ENCODE peak calls at places on chromosomes 16 and 17, in six cellular contexts. Z is body of pancreas, Y is uterus, F is suprapubic skin, H is gastrocnemius medialis, C is heart left ventricle. J is an unnamed sample.

GRCh38 chr16:86872833-86873232 is 294.5 kb downstream of the FOXL1 start:
- DNase-seq in F (no peak), Z (no peak), Y (no peak), C (no peak), H (no peak), J (no peak)

GRCh38 chr16:82470506-82471196 is 156.1 kb upstream of the CDH13 start:
- DNase-seq in H (no peak), F (no peak), Z (no peak), Y (no peak), C (no peak), J (no peak)

GRCh38 chr16:4253394-4254150 is 11.7 kb upstream of the SRL start:
- DNase-seq in Y (peak; percentile 100), Z (peak; percentile 100), C (peak; percentile 99), F (peak; percentile 99), H (peak; percentile 100), J (peak; percentile 100)

GRCh38 chr16:5044011-5044540 is 10.3 kb upstream of the NAGPA start:
- DNase-seq in C (no peak), Y (no peak), F (no peak), H (no peak), Z (no peak), J (no peak)

GRCh38 chr16:31874354-31875111 is 926 bp downstream of the ZNF267 start:
- DNase-seq in Y (no peak), C (no peak), F (no peak), H (no peak), Z (peak; percentile 72), J (no peak)

GRCh38 chr17:47305302-47305923 is 18.3 kb upstream of the EFCAB13 start:
- DNase-seq in F (no peak), C (no peak), H (no peak), Z (peak; percentile 16), Y (no peak), J (peak; percentile 66)

GRCh38 chr17:42312035-42312284 is 23.7 kb downstream of the STAT5A start:
- DNase-seq in C (no peak), Z (no peak), F (no peak), H (no peak), Y (no peak), J (no peak)

GRCh38 chr16:88509749-88510069 is 56.6 kb downstream of the ZFPM1 start:
- DNase-seq in Y (no peak), C (no peak), Z (no peak), F (no peak), H (no peak), J (no peak)

GRCh38 chr17:63694974-63695773 is 4.8 kb downstream of the LIMD2 start:
- DNase-seq in Z (no peak), F (no peak), H (no peak), Y (no peak), C (no peak), J (no peak)

GRCh38 chr16:89052824-89053724 is 40.6 kb upstream of the ACSF3 start:
- DNase-seq in Z (peak; percentile 34), Y (no peak), H (no peak), F (no peak), C (no peak), J (peak; percentile 87)

GRCh38 chr17:40883031-40883430 is 2.0 kb downstream of the KRT20 start:
- DNase-seq in F (no peak), Y (no peak), H (no peak), Z (no peak), C (no peak), J (no peak)

GRCh38 chr16:57617604-57618111 is 10.8 kb upstream of the ADGRG1 start:
- DNase-seq in Y (no peak), F (peak; percentile 65), C (peak; percentile 14), H (no peak), Z (peak; percentile 1), J (no peak)

GRCh38 chr17:1588781-1589585 is 26.4 kb upstream of the PITPNA start:
- DNase-seq in C (no peak), F (no peak), Z (peak; percentile 34), H (no peak), Y (no peak), J (no peak)

GRCh38 chr17:7018331-7018964 is 4.4 kb upstream of the BCL6B start:
- DNase-seq in F (no peak), Y (peak; percentile 75), C (peak; percentile 74), Z (no peak), H (peak; percentile 72), J (peak; percentile 69)

GRCh38 chr16:89892635-89893034 is 19.2 kb downstream of the TCF25 start:
- DNase-seq in F (no peak), C (no peak), H (no peak), Z (no peak), Y (no peak), J (no peak)

GRCh38 chr16:21952793-21953540 is at the start of gene UQCRC2:
- DNase-seq in Y (peak; percentile 84), F (peak; percentile 95), H (peak; percentile 86), C (peak; percentile 89), Z (peak; percentile 93), J (peak; percentile 88)

GRCh38 chr16:56625140-56625942 is at the start of gene MT1E:
- DNase-seq in H (peak; percentile 83), F (peak; percentile 89), Y (peak; percentile 75), C (peak; percentile 82), Z (peak; percentile 90), J (peak; percentile 83)

GRCh38 chr16:53822936-53823529 is 119.1 kb downstream of the FTO start:
- DNase-seq in H (no peak), C (no peak), Y (no peak), F (no peak), Z (no peak), J (no peak)

GRCh38 chr16:75289189-75289588 is 37.8 kb upstream of the BCAR1 start:
- DNase-seq in F (no peak), Z (no peak), C (no peak), H (no peak), Y (no peak), J (no peak)

GRCh38 chr16:69397821-69398521 is 12.2 kb upstream of the TERF2 start:
- DNase-seq in C (peak; percentile 52), Y (peak; percentile 55), H (peak; percentile 45), Z (peak; percentile 75), F (no peak), J (no peak)
- H3K4me3 ChIP-seq in C (peak overlapping the region; percentile 19), Y (no peak overlapping the region), H (no peak overlapping the region), Z (no peak overlapping the region), F (no peak overlapping the region), J (no peak overlapping the region)

GRCh38 chr17:44209786-44210341 is 9.6 kb downstream of the UBTF start:
- DNase-seq in H (no peak), F (no peak), Y (no peak), Z (no peak), C (no peak), J (no peak)

GRCh38 chr17:44211281-44212265 is 7.9 kb downstream of the UBTF start:
- DNase-seq in C (no peak), F (no peak), Z (no peak), H (no peak), Y (no peak), J (no peak)

GRCh38 chr17:44212507-44213402 is 6.7 kb downstream of the UBTF start:
- DNase-seq in F (no peak), H (no peak), Y (no peak), Z (no peak), C (no peak), J (no peak)

GRCh38 chr17:44213403-44214229 is 5.9 kb downstream of the UBTF start:
- DNase-seq in H (peak; percentile 66), F (no peak), Z (no peak), Y (no peak), C (no peak), J (no peak)

GRCh38 chr17:44210342-44211192 is 8.9 kb downstream of the UBTF start:
- DNase-seq in H (peak; percentile 87), C (peak; percentile 89), Z (peak; percentile 90), F (peak; percentile 91), Y (peak; percentile 84), J (peak; percentile 56)
- TF ChIP-seq POLR2A in H (no peak), C (no peak), Z (no peak), F (no peak), Y (peak; percentile 43), J (no peak)

GRCh38 chr17:72121164-72122001 is 563 bp downstream of the SOX9 start:
- DNase-seq in F (peak; percentile 84), Z (peak; percentile 59), C (peak; percentile 51), H (peak; percentile 40), Y (no peak), J (no peak)

GRCh38 chr17:72122336-72122667 is 1.5 kb downstream of the SOX9 start:
- DNase-seq in Z (no peak), F (no peak), Y (no peak), H (no peak), C (no peak), J (no peak)

GRCh38 chr17:72120878-72121163 is at the start of gene SOX9:
- DNase-seq in H (peak; percentile 93), Z (peak; percentile 97), Y (no peak), F (peak; percentile 91), C (peak; percentile 90), J (peak; percentile 97)

GRCh38 chr17:72122668-72123495 is 2.1 kb downstream of the SOX9 start:
- DNase-seq in F (peak; percentile 81), H (no peak), C (no peak), Z (peak; percentile 23), Y (no peak), J (no peak)

GRCh38 chr17:72122002-72122310 is 1.1 kb downstream of the SOX9 start:
- DNase-seq in Y (no peak), Z (peak; percentile 19), C (no peak), F (peak; percentile 78), H (no peak), J (no peak)
- H3K4me1 ChIP-seq in Y (peaks cover 32% of the 10 kb centered on the region), Z (peaks cover 49% of the 10 kb centered on the region), C (peaks cover 15% of the 10 kb centered on the region), F (peaks cover 58% of the 10 kb centered on the region), H (peaks cover 30% of the 10 kb centered on the region), J (peaks cover 4% of the 10 kb centered on the region)

DNA sequence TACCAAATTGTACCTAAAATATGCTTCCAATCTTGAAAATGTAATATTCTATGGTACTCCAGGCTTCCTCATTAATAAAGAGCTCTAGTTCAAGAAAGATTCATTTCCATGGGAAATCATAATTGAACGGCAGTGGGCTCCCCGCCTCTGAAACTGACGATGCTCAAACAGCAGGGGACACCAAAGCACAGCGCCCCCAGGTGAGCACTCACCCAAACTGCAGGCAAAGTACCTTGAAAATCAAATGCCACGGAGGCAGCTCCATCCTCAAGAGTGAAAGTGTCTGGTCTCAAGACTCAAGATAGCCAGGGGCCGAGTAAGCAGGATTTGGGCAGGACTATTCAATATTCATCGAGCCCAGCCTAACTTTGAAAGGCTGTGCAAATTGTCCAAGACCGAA is 217.4 kb upstream of the TNRC6C start:
- DNase-seq in Z (no peak), Y (no peak), C (no peak), F (peak; percentile 57), H (no peak), J (no peak)
- H3K4me3 ChIP-seq in Z (no peak overlapping the region), Y (no peak overlapping the region), C (no peak overlapping the region), F (no peak overlapping the region), H (no peak overlapping the region), J (no peak overlapping the region)

DNA sequence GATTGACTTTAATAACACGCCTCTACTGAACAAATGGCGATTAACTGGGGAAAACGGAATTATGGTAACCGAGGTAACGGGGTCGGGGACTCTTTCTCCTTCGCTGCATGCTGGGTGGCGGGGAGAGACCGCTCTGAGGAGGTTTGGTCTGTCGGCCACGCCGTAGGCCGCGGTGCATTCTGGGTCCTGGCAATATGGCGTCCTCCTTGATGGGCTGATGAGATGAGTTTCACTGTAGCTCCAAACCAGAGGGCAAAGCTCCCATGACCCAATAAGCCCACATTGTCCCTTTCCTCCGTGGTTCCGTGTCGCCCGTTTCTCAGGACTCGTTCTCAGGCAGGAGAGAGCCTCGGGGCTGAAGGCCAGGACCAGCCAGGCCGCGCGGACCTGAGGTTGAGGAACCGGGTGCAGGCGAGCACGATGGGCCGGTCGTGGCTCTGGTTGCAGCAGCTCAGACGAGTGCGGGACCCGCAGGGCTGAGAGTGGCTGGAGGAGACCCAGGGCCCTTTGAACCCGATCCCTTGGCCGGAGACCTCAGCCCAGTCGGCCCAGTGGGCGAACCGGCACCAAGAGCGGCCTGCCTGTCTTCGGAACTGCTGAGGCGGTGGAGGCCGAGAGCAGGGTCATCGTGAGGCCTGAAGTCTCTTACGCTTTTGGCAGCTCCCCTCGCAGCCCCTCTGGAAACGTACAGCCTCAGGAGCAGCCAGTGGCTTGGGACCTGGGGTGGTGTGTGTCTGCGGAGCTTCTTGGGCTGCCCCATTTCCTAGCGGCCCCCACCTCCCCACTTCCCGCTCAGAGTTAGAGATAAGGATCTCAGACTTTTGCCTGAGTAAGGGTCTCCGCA is at the start of gene RPTOR:
- DNase-seq in F (peak; percentile 93), Y (peak; percentile 86), H (peak; percentile 84), C (peak; percentile 92), Z (peak; percentile 86), J (peak; percentile 77)
- TF ChIP-seq POLR2A in F (no peak), Y (no peak), H (peak; percentile 24), C (no peak), Z (no peak), J (no peak)